ENCODE peak calls at places on chromosomes 16 and 17, in six cellular contexts. One of them, this sample, is unnamed.

GRCh38 chr17:41615454-41615853 is 2.9 kb upstream of the KRT16 start:
- DNase-seq in mucosa of gallbladder: no peak
- DNase-seq in pulmonary artery endothelial cell: no peak
- DNase-seq in A549: no peak
- DNase-seq in foreskin melanocyte: no peak
- DNase-seq in ACHN: no peak
- DNase-seq in this sample: no peak

GRCh38 chr17:80346498-80347275 is 68.3 kb upstream of the ENDOV start:
- DNase-seq in mucosa of gallbladder: no peak
- DNase-seq in pulmonary artery endothelial cell: no peak
- DNase-seq in A549: no peak
- DNase-seq in foreskin melanocyte: no peak
- DNase-seq in ACHN: no peak
- DNase-seq in this sample: no peak

GRCh38 chr16:26330654-26331053 is 638.9 kb downstream of the HS3ST4 start:
- DNase-seq in mucosa of gallbladder: no peak
- DNase-seq in pulmonary artery endothelial cell: no peak
- DNase-seq in A549: no peak
- DNase-seq in foreskin melanocyte: no peak
- DNase-seq in ACHN: no peak
- DNase-seq in this sample: no peak

GRCh38 chr17:49016775-49017463 is 19.7 kb downstream of the IGF2BP1 start:
- DNase-seq in mucosa of gallbladder: no peak
- DNase-seq in pulmonary artery endothelial cell: peak
- DNase-seq in A549: peak
- DNase-seq in foreskin melanocyte: no peak
- DNase-seq in ACHN: peak
- DNase-seq in this sample: no peak

GRCh38 chr16:26263406-26263805 is 571.6 kb downstream of the HS3ST4 start:
- DNase-seq in mucosa of gallbladder: no peak
- DNase-seq in pulmonary artery endothelial cell: no peak
- DNase-seq in A549: no peak
- DNase-seq in foreskin melanocyte: no peak
- DNase-seq in ACHN: no peak
- DNase-seq in this sample: no peak

GRCh38 chr17:4777969-4778760 is 6.5 kb downstream of the TM4SF5 start:
- DNase-seq in mucosa of gallbladder: no peak
- DNase-seq in pulmonary artery endothelial cell: no peak
- DNase-seq in A549: no peak
- DNase-seq in foreskin melanocyte: no peak
- DNase-seq in ACHN: no peak
- DNase-seq in this sample: no peak

GRCh38 chr16:74296120-74296464 is 522 bp upstream of the PSMD7 start:
- DNase-seq in mucosa of gallbladder: no peak
- DNase-seq in pulmonary artery endothelial cell: no peak
- DNase-seq in A549: no peak
- DNase-seq in foreskin melanocyte: no peak
- DNase-seq in ACHN: no peak
- DNase-seq in this sample: no peak

GRCh38 chr16:31467151-31467550 is 4.8 kb upstream of the TGFB1I1 start:
- DNase-seq in mucosa of gallbladder: no peak
- DNase-seq in pulmonary artery endothelial cell: no peak
- DNase-seq in A549: no peak
- DNase-seq in foreskin melanocyte: peak
- DNase-seq in ACHN: no peak
- DNase-seq in this sample: no peak

GRCh38 chr16:86818701-86819522 is 240.6 kb downstream of the FOXL1 start:
- DNase-seq in mucosa of gallbladder: no peak
- DNase-seq in pulmonary artery endothelial cell: no peak
- DNase-seq in A549: no peak
- DNase-seq in foreskin melanocyte: no peak
- DNase-seq in ACHN: no peak
- DNase-seq in this sample: no peak

This sample was measured in brain pericyte.